ENCODE peak calls at places on chromosomes 2 and 18, in six cellular contexts. O, M, T, R, W and Z are unnamed samples. For H3K4me1, the result is how much of the 10 kb centered on the place peaks cover.

GRCh38 chr2:55590810-55591440 is 26.5 kb downstream of the PPP4R3B start:
- DNase-seq in W (peak), T (no peak), M (peak), O (no peak), R (no peak), Z (no peak)

GRCh38 chr2:182592691-182593393 is 123.2 kb upstream of the DNAJC10 start:
- DNase-seq in O (no peak), W (no peak), T (no peak), R (no peak), M (no peak), Z (no peak)

GRCh38 chr2:207290833-207291232 is 125.1 kb upstream of the KLF7 start:
- DNase-seq in R (no peak), T (no peak), O (no peak), W (no peak), M (no peak), Z (no peak)

GRCh38 chr2:228709788-228710371 is 528.4 kb upstream of the SPHKAP start:
- DNase-seq in R (no peak), M (no peak), O (no peak), T (no peak), W (no peak), Z (no peak)

GRCh38 chr2:122980672-122981071 is 1044.4 kb upstream of the CNTNAP5 start:
- DNase-seq in R (no peak), T (no peak), M (no peak), O (no peak), W (no peak), Z (no peak)

GRCh38 chr2:10216677-10217498 is 85.8 kb upstream of the HPCAL1 start:
- DNase-seq in T (no peak), W (peak), M (peak), O (no peak), R (no peak), Z (no peak)

GRCh38 chr18:26710460-26711096 is 154.9 kb downstream of the AQP4 start:
- DNase-seq in T (no peak), M (no peak), O (no peak), W (no peak), R (no peak), Z (no peak)

GRCh38 chr2:149686677-149687427 is 99.3 kb upstream of the MMADHC start:
- DNase-seq in M (no peak), T (no peak), W (no peak), R (no peak), O (no peak), Z (no peak)

GRCh38 chr2:21282515-21282898 is 158.7 kb downstream of the TDRD15 start:
- DNase-seq in T (no peak), O (no peak), R (no peak), W (no peak), M (no peak), Z (no peak)

GRCh38 chr2:144630459-144631215 is 110.7 kb upstream of the ZEB2 start:
- DNase-seq in O (no peak), R (no peak), W (no peak), M (no peak), T (peak), Z (no peak)

GRCh38 chr2:41892486-41892885 is 155.3 kb upstream of the PKDCC start:
- DNase-seq in R (no peak), T (no peak), W (no peak), M (no peak), O (no peak), Z (no peak)

GRCh38 chr18:48785091-48785614 is 165.6 kb downstream of the SMAD7 start:
- DNase-seq in M (no peak), R (no peak), W (no peak), T (no peak), O (no peak), Z (no peak)

GRCh38 chr18:48784654-48785053 is 166.1 kb downstream of the SMAD7 start:
- DNase-seq in T (no peak), O (no peak), M (no peak), W (no peak), R (no peak), Z (no peak)

GRCh38 chr18:48787523-48788151 is 163.1 kb downstream of the SMAD7 start:
- DNase-seq in O (no peak), R (no peak), T (no peak), M (no peak), W (no peak), Z (no peak)

GRCh38 chr18:48786621-48787522 is 163.9 kb downstream of the SMAD7 start:
- DNase-seq in T (no peak), M (no peak), O (no peak), R (no peak), W (no peak), Z (no peak)

GRCh38 chr18:48785686-48786470 is 164.9 kb downstream of the SMAD7 start:
- DNase-seq in O (no peak), M (no peak), W (no peak), R (no peak), T (no peak), Z (no peak)
- H3K4me1 ChIP-seq in O (under half), M (under half), W (under half), R (under half), T (half or more), Z (under half)

GRCh38 chr18:4256786-4257417 is 198.2 kb downstream of the DLGAP1 start:
- DNase-seq in O (no peak), M (no peak), R (no peak), W (no peak), T (peak), Z (no peak)
- H3K4me3 ChIP-seq in O (no peak), M (no peak), R (no peak), W (no peak), T (no peak), Z (no peak)

DNA sequence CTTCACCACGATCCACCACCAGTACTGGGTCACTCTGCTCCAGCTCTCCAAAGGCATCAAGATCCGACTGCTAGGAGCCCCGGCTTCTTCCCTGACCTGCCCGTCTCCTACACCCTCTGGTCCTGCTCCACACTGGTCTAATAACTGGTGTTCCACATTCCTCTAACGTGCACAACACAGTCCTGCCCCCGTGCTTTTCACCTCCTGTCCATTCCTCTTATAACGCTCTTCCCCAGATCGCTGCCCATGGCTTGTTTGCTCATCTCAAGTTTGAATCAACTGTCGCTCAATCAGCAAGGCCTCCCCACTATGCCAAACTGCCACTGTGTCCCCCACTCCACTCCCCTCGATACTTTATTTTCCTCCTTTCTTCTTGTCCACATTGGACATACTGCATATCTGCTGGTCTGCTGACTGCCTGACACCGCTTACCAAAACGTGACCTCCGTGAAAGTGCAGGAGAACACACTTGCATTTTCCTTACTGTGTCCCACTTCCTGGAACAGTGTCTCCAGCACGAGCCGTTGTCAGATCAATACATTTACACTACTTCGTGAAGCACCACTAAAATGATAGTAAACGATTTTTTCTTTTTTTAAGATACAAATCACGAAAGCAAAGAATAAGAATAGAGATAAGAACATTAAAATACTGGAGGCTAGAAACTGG is 6.5 kb downstream of the HDLBP start:
- DNase-seq in O (no peak), T (no peak), R (no peak), W (no peak), M (no peak), Z (no peak)
- H3K4me1 ChIP-seq in O (under half), T (under half), R (under half), W (under half), M (under half), Z (under half)

DNA sequence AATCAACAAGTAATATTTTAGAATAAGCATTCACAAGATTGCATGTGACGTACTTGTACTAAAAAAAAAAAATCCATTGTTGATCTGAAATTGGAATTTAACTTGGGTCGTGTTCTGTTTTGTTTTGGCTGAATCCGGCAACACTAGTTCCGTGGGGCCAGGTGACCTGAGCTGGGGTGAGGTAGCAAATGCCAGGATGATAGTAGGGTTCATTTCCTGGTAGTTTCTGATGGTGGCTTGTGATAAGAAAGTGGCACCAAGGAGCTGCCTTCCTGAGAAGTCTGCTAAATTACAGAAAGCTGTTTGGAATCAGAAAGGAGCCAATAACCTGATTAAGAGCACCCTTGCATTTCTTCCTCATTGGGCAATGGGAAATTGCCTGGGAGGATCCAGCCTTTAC is 126.4 kb upstream of the DLX2 start:
- DNase-seq in M (no peak), O (no peak), R (no peak), W (no peak), T (no peak), Z (no peak)
- H3K4me3 ChIP-seq in M (no peak), O (no peak), R (no peak), W (no peak), T (no peak), Z (no peak)

DNA sequence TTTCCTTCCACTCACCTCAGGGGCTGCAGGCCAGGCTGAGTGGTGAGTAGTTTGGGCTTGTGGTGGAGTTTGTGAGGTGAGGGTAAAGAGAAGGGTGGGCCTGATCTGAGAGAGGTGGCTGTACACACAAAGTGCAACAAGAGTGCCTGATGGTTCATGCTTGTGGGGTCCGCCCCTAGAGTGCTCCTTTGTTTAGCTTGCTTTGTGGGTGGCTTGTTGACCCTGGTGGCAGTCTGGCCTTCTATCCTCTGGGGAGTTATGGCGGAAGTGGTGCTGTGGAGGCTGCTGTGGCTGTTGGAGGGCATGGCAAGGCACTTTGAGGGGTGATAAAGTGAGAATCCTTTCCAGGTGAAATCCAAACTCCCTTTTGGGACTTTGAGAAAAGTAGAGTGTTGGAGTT is 10.6 kb downstream of the UBE2F start:
- DNase-seq in O (no peak), W (no peak), R (no peak), T (no peak), M (no peak), Z (no peak)
- H3K4me1 ChIP-seq in O (under half), W (under half), R (under half), T (under half), M (under half), Z (under half)

DNA sequence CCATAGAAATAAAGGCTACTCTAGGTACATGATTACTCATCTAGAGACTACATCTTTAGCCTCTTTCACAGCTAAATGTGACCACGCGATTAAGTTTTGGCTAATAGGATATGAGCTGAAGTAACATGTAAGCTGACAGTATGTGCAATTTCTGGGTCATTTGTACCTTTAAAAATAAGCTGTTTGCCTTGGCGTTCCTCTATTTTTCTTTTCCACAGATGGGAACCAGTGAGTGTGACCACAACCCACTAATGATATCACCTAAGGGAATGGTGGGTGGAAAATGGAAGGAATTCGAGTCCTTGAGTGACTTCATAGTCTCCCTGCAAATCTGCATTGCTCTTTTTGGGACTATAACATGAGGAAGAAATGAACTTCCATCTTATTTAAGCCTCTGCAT is 11.7 kb upstream of the NABP1 start:
- DNase-seq in O (no peak), T (no peak), M (no peak), R (no peak), W (peak), Z (no peak)
- H3K4me3 ChIP-seq in O (no peak), T (no peak), M (no peak), R (no peak), W (no peak), Z (no peak)

GRCh38 chr2:47264686-47265085 is 109.6 kb upstream of the STPG4 start:
- DNase-seq in M (no peak), O (no peak), W (no peak), T (no peak), R (no peak), Z (no peak)

GRCh38 chr2:47265751-47266231 is 110.7 kb upstream of the STPG4 start:
- DNase-seq in R (no peak), W (peak), O (no peak), T (no peak), M (no peak), Z (no peak)

GRCh38 chr2:47265158-47265557 is 110.0 kb upstream of the STPG4 start:
- DNase-seq in T (no peak), M (no peak), O (no peak), W (no peak), R (no peak), Z (no peak)

GRCh38 chr2:47262657-47263056 is 107.5 kb upstream of the STPG4 start:
- DNase-seq in M (no peak), R (no peak), T (no peak), W (no peak), O (no peak), Z (no peak)

DNA sequence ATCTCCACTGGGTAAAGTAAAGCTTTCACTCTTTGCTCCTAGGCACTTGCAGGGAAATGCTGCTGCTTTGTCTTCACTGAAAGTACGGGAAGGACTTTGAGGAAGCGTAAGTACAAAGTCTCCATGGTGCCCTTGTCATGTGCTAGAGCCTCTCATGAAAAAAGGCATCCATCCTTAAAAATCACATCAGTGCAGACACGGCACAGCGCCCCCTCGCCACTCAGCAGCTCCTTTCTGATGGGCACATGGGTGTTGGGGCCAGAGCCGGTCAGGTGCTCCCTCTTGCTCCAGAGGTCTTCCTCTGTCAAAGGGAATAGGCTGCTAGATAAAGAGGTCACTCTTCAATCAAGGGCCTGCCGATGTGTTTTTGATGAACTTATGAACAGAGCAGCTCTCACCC is 109.1 kb upstream of the STPG4 start:
- DNase-seq in W (no peak), R (no peak), O (no peak), T (peak), M (no peak), Z (no peak)
- H3K4me1 ChIP-seq in W (under half), R (under half), O (under half), T (under half), M (under half), Z (under half)